ENCODE peak calls at places on chromosomes 6 and 20, in seven cellular contexts. P is fibroblast of lung, U is PC-3, A is MM.1S, X is endodermal cell, F is neural progenitor cell, D is neuronal stem cell. N is an unnamed sample.

GRCh38 chr6:146985111-146985510 is 219.1 kb upstream of the STXBP5 start:
- DNase-seq in P (no peak), U (peak; percentile 64), A (no peak), X (no peak), F (peak; percentile 11), D (no peak), N (peak; percentile 48)

GRCh38 chr20:20649945-20650344 is 62.5 kb downstream of the RALGAPA2 start:
- DNase-seq in P (no peak), U (no peak), A (no peak), X (no peak), F (no peak), D (no peak), N (no peak)

GRCh38 chr20:57070296-57070695 is 196.1 kb downstream of the BMP7 start:
- DNase-seq in P (no peak), U (no peak), A (no peak), X (no peak), F (no peak), D (no peak), N (no peak)

GRCh38 chr6:12391472-12391871 is 101.3 kb downstream of the EDN1 start:
- DNase-seq in P (no peak), U (no peak), A (no peak), X (no peak), F (no peak), D (no peak), N (no peak)

GRCh38 chr6:56528412-56528841 is 114.3 kb downstream of the DST start:
- DNase-seq in P (peak; percentile 99), U (peak; percentile 87), A (no peak), X (no peak), F (no peak), D (no peak), N (peak; percentile 76)

GRCh38 chr6:158648682-158649131 is 1.1 kb upstream of the SYTL3 start:
- DNase-seq in P (peak; percentile 96), U (peak; percentile 44), A (no peak), X (peak; percentile 19), F (no peak), D (no peak), N (peak; percentile 85)

GRCh38 chr20:3980260-3981131 is 34.9 kb downstream of the RNF24 start:
- DNase-seq in P (peak; percentile 64), U (peak; percentile 53), A (peak; percentile 81), X (no peak), F (no peak), D (no peak), N (peak; percentile 73)

GRCh38 chr6:125779924-125780539 is 10.7 kb upstream of the NCOA7 start:
- DNase-seq in P (peak; percentile 87), U (peak; percentile 94), A (peak; percentile 93), X (peak; percentile 93), F (peak; percentile 93), D (peak; percentile 89), N (peak; percentile 97)

GRCh38 chr20:51660741-51661608 is 107.2 kb downstream of the ATP9A start:
- DNase-seq in P (peak; percentile 94), U (peak; percentile 100), A (no peak), X (no peak), F (no peak), D (no peak), N (peak; percentile 77)

GRCh38 chr6:131383421-131384411 is 189.3 kb upstream of the ARG1 start:
- DNase-seq in P (peak; percentile 55), U (no peak), A (no peak), X (peak; percentile 55), F (peak; percentile 16), D (no peak), N (peak; percentile 60)

GRCh38 chr6:40733290-40733689 is 146.1 kb upstream of the LRFN2 start:
- DNase-seq in P (peak; percentile 34), U (no peak), A (no peak), X (no peak), F (no peak), D (no peak), N (peak; percentile 52)

GRCh38 chr6:125107896-125108295 is 45.7 kb upstream of the TPD52L1 start:
- DNase-seq in P (no peak), U (no peak), A (no peak), X (no peak), F (no peak), D (no peak), N (no peak)

GRCh38 chr6:88380083-88380482 is 213.9 kb upstream of the CNR1 start:
- DNase-seq in P (peak; percentile 86), U (peak; percentile 80), A (no peak), X (no peak), F (no peak), D (no peak), N (peak; percentile 64)

GRCh38 chr6:34358389-34358906 is 34.0 kb downstream of the NUDT3 start:
- DNase-seq in P (peak; percentile 60), U (peak; percentile 51), A (no peak), X (no peak), F (no peak), D (no peak), N (peak; percentile 88)

DNA sequence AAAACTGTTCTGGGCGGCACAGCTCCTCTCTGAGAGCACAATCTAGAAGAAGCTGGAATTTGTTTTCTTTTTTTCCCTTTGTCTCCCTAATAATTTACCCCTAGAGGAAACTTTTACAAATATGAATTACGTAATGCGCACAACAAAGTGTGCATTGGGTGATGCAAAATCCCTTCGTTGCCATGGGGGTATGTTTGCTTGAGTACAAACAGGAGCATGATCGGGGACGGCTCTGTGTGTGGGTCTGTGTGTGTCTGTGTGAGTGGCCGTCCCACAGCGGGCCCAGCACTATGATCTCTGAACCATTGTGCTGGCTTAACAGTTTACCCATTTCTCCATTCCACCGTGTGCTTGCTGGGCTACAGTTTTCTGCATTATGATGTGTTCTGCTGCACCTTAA is 278.2 kb downstream of the CDC5L start:
- DNase-seq in P (no peak), U (no peak), A (no peak), X (no peak), F (no peak), D (no peak), N (no peak)
- H3K4me1 ChIP-seq in P (peaks cover 8% of the 10 kb centered on the region), U (no peaks in the 10 kb centered on the region), A (peaks cover 6% of the 10 kb centered on the region), X (peaks cover 6% of the 10 kb centered on the region), F (peaks cover 40% of the 10 kb centered on the region), D (peaks cover 72% of the 10 kb centered on the region), N (peaks cover 72% of the 10 kb centered on the region)

DNA sequence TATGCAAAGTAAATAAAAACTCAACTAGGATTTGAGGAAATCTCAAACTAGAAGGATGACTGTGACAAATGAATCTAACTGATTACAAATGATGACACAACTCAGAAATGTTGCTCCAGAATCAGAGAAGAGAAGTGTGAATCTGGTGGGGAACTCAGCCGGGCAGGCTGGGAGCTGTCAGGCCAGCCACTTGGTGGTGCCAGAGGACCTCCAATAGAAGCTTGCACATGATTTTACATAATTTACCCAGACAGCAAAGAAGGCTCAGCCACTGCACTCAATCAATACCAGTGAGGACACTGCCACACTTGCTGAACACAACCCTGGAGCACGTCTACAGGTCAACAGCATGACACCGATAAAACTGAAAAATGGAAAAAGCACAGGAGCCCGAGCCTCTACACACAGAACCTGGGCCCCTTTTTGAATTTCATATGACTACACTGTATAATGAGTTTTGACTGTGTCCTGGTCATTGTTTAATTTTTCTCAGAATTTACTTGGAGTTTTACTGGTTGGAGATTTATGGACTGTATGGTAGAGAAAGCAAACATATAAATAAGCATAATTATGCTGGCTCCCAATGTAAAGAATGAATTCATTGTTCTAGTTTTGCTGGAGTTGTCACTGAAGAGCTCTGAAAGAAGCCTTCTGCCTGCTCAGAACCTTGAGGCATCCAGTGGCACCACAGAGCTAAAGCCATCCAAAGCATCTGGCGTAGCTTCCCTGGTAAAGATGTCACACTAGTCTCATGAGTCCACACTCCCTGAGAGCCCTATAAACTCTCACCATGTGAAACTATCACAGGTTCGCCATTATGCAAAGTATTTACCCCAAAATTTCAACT is 296.5 kb downstream of the THBS2 start:
- DNase-seq in P (peak; percentile 78), U (peak; percentile 58), A (peak; percentile 37), X (peak; percentile 87), F (peak; percentile 78), D (peak; percentile 50), N (peak; percentile 93)
- H3K9ac ChIP-seq in P (no peak overlapping the region), U (no peak overlapping the region), A (no peak overlapping the region), X (no peak overlapping the region), F (no peak overlapping the region), D (no peak overlapping the region), N (peak overlapping the region; percentile 65)

GRCh38 chr20:50041238-50041915 is 58.6 kb downstream of the SNAI1 start:
- DNase-seq in P (no peak), U (no peak), A (peak; percentile 15), X (no peak), F (no peak), D (no peak), N (no peak)

GRCh38 chr20:50043573-50044352 is 61.0 kb downstream of the SNAI1 start:
- DNase-seq in P (no peak), U (no peak), A (no peak), X (peak; percentile 57), F (no peak), D (no peak), N (no peak)

GRCh38 chr20:50040432-50041237 is 57.9 kb downstream of the SNAI1 start:
- DNase-seq in P (no peak), U (no peak), A (no peak), X (peak; percentile 52), F (peak; percentile 25), D (no peak), N (no peak)

GRCh38 chr20:50044353-50044960 is 61.7 kb downstream of the SNAI1 start:
- DNase-seq in P (no peak), U (no peak), A (no peak), X (peak; percentile 39), F (no peak), D (no peak), N (no peak)

DNA sequence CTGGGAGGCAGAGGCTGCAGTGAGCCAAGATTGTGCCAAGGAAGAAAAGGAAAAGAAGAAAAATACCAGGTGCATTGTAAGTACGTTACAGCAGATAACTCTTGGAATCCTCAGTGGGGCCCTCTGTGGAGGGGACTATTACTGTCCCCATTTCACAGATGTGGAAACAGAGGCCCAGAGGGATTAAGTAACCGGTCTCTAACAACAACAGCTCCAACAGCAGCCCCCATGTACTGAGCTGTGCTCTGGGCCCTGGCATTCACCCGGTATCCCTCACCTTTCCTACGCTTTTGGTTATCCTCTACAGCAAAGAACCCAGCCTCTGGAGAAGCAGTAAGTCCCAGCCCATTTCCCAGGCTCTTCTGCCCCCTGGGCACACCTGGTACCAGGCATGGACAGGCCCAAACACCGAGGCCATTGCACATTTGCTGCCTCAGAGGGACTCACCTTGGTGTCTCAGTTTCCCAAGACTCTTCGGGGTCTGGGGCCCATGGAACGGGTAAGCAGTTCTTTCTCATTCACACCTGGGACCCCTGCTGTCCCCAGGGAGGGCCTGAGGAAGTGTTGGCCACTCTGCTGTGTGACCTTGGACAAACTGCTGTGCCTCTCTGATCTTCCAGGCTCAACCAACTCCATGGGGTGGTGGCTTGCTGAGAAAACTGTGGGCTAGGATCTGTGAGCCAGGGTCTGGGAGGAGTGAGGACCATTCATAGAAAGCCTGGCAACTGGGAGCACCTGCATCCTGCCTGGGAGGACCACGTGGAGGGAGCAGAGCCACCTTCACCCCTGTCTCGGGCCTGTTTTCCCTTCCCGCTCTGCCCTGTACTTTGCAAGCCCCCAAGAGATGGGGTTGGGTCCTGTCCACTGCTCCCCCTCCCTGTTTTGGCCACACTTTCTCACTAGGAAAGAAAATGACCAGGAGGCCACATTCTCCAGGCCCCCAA is 59.9 kb downstream of the SNAI1 start:
- DNase-seq in P (no peak), U (no peak), A (no peak), X (no peak), F (no peak), D (no peak), N (no peak)
- H3K4me1 ChIP-seq in P (peaks cover 8% of the 10 kb centered on the region), U (no peaks in the 10 kb centered on the region), A (no peaks in the 10 kb centered on the region), X (peaks cover 11% of the 10 kb centered on the region), F (peaks cover 24% of the 10 kb centered on the region), D (peaks cover 13% of the 10 kb centered on the region), N (peaks cover 12% of the 10 kb centered on the region)

DNA sequence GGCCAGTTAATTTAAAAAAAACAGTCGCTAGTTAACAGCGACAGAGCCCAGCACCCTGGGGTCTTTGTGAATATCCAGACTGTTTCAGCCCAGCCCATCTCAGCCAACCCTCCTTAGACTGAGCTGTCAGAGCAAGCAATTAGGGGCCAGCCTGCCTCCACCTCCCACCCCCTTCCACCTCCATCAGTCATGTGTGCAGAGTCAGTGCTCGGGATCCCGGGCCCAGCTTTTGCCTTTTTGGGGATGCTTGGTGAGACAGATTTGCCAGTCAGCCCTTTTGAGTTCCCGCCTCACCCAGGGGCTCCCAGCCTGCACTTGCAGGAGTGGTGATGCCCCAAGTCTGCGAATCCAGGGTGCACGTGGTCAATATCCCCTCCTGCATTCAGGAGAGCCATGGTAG is 6.5 kb upstream of the FAM83D start:
- DNase-seq in P (no peak), U (no peak), A (no peak), X (no peak), F (peak; percentile 49), D (no peak), N (no peak)
- H3K9ac ChIP-seq in P (no peak overlapping the region), U (no peak overlapping the region), A (no peak overlapping the region), X (no peak overlapping the region), F (no peak overlapping the region), D (no peak overlapping the region), N (no peak overlapping the region)